ENCODE peak calls at places on chromosomes 5 and 9, in six cellular contexts. One of them, this sample, is unnamed.

GRCh38 chr9:93319992-93320490 is 131.4 kb upstream of the FAM120A start:
- ATAC-seq in activated naive CD4-positive, alpha-beta T cell treated with anti-CD3 and anti-CD28 coated beads, Interleukin-2, amount 50 U/mL, for 72 hours: no peak
- ATAC-seq in gastroesophageal sphincter: no peak
- ATAC-seq in left lung: no peak
- ATAC-seq in HCT116: no peak
- ATAC-seq in IMR-90: no peak
- ATAC-seq in this sample: no peak

GRCh38 chr5:141753971-141754713 is 72.1 kb upstream of the ARAP3 start:
- ATAC-seq in left lung: peak; percentile 63
- ATAC-seq in HCT116: no peak
- ATAC-seq in activated naive CD4-positive, alpha-beta T cell treated with anti-CD3 and anti-CD28 coated beads, Interleukin-2, amount 50 U/mL, for 72 hours: no peak
- ATAC-seq in gastroesophageal sphincter: no peak
- ATAC-seq in IMR-90: peak; percentile 46
- ATAC-seq in this sample: no peak

GRCh38 chr5:56816546-56817081 is 1.3 kb downstream of the MAP3K1 start:
- ATAC-seq in HCT116: peak; percentile 28
- ATAC-seq in activated naive CD4-positive, alpha-beta T cell treated with anti-CD3 and anti-CD28 coated beads, Interleukin-2, amount 50 U/mL, for 72 hours: peak; percentile 60
- ATAC-seq in gastroesophageal sphincter: peak; percentile 39
- ATAC-seq in left lung: peak; percentile 53
- ATAC-seq in IMR-90: peak; percentile 31
- ATAC-seq in this sample: peak; percentile 50

GRCh38 chr5:82785941-82786340 is 291.3 kb downstream of the TMEM167A start:
- ATAC-seq in activated naive CD4-positive, alpha-beta T cell treated with anti-CD3 and anti-CD28 coated beads, Interleukin-2, amount 50 U/mL, for 72 hours: no peak
- ATAC-seq in gastroesophageal sphincter: no peak
- ATAC-seq in IMR-90: no peak
- ATAC-seq in left lung: no peak
- ATAC-seq in HCT116: no peak
- ATAC-seq in this sample: no peak

GRCh38 chr5:28234356-28234968 is 1196.1 kb upstream of the CDH9 start:
- ATAC-seq in IMR-90: no peak
- ATAC-seq in gastroesophageal sphincter: no peak
- ATAC-seq in activated naive CD4-positive, alpha-beta T cell treated with anti-CD3 and anti-CD28 coated beads, Interleukin-2, amount 50 U/mL, for 72 hours: no peak
- ATAC-seq in HCT116: no peak
- ATAC-seq in left lung: no peak
- ATAC-seq in this sample: no peak

GRCh38 chr9:129811967-129812363 is 9.0 kb downstream of the TOR1B start:
- ATAC-seq in activated naive CD4-positive, alpha-beta T cell treated with anti-CD3 and anti-CD28 coated beads, Interleukin-2, amount 50 U/mL, for 72 hours: peak; percentile 39
- ATAC-seq in gastroesophageal sphincter: no peak
- ATAC-seq in HCT116: no peak
- ATAC-seq in IMR-90: no peak
- ATAC-seq in left lung: no peak
- ATAC-seq in this sample: peak; percentile 63

GRCh38 chr5:108264533-108264932 is 117.4 kb downstream of the FBXL17 start:
- ATAC-seq in gastroesophageal sphincter: no peak
- ATAC-seq in IMR-90: no peak
- ATAC-seq in left lung: no peak
- ATAC-seq in activated naive CD4-positive, alpha-beta T cell treated with anti-CD3 and anti-CD28 coated beads, Interleukin-2, amount 50 U/mL, for 72 hours: no peak
- ATAC-seq in HCT116: no peak
- ATAC-seq in this sample: no peak

GRCh38 chr5:50420343-50420935 is 20.6 kb downstream of the EMB start:
- ATAC-seq in left lung: peak; percentile 73
- ATAC-seq in HCT116: no peak
- ATAC-seq in IMR-90: no peak
- ATAC-seq in gastroesophageal sphincter: no peak
- ATAC-seq in activated naive CD4-positive, alpha-beta T cell treated with anti-CD3 and anti-CD28 coated beads, Interleukin-2, amount 50 U/mL, for 72 hours: no peak
- ATAC-seq in this sample: no peak

GRCh38 chr5:159509002-159509660 is 178.8 kb upstream of the IL12B start:
- ATAC-seq in left lung: no peak
- ATAC-seq in gastroesophageal sphincter: no peak
- ATAC-seq in IMR-90: no peak
- ATAC-seq in HCT116: no peak
- ATAC-seq in activated naive CD4-positive, alpha-beta T cell treated with anti-CD3 and anti-CD28 coated beads, Interleukin-2, amount 50 U/mL, for 72 hours: no peak
- ATAC-seq in this sample: no peak

GRCh38 chr5:43312699-43313034 is 545 bp downstream of the HMGCS1 start:
- ATAC-seq in left lung: peak; percentile 10
- ATAC-seq in gastroesophageal sphincter: no peak
- ATAC-seq in activated naive CD4-positive, alpha-beta T cell treated with anti-CD3 and anti-CD28 coated beads, Interleukin-2, amount 50 U/mL, for 72 hours: peak; percentile 0
- ATAC-seq in IMR-90: peak; percentile 0
- ATAC-seq in HCT116: peak; percentile 15
- ATAC-seq in this sample: no peak

GRCh38 chr5:56983593-56984361 is 31.9 kb upstream of the MIER3 start:
- ATAC-seq in left lung: no peak
- ATAC-seq in gastroesophageal sphincter: no peak
- ATAC-seq in HCT116: no peak
- ATAC-seq in IMR-90: no peak
- ATAC-seq in activated naive CD4-positive, alpha-beta T cell treated with anti-CD3 and anti-CD28 coated beads, Interleukin-2, amount 50 U/mL, for 72 hours: peak; percentile 92
- ATAC-seq in this sample: no peak

GRCh38 chr9:124562328-124562727 is 55.1 kb upstream of the NR5A1 start:
- ATAC-seq in IMR-90: no peak
- ATAC-seq in gastroesophageal sphincter: no peak
- ATAC-seq in left lung: peak; percentile 78
- ATAC-seq in HCT116: no peak
- ATAC-seq in activated naive CD4-positive, alpha-beta T cell treated with anti-CD3 and anti-CD28 coated beads, Interleukin-2, amount 50 U/mL, for 72 hours: no peak
- ATAC-seq in this sample: no peak

GRCh38 chr5:90301248-90301647 is 108.3 kb downstream of the CETN3 start:
- ATAC-seq in left lung: no peak
- ATAC-seq in activated naive CD4-positive, alpha-beta T cell treated with anti-CD3 and anti-CD28 coated beads, Interleukin-2, amount 50 U/mL, for 72 hours: no peak
- ATAC-seq in HCT116: no peak
- ATAC-seq in gastroesophageal sphincter: no peak
- ATAC-seq in IMR-90: no peak
- ATAC-seq in this sample: no peak

GRCh38 chr9:114957558-114957957 is 27.2 kb upstream of the TNFSF8 start:
- ATAC-seq in IMR-90: no peak
- ATAC-seq in activated naive CD4-positive, alpha-beta T cell treated with anti-CD3 and anti-CD28 coated beads, Interleukin-2, amount 50 U/mL, for 72 hours: peak; percentile 55
- ATAC-seq in gastroesophageal sphincter: no peak
- ATAC-seq in HCT116: no peak
- ATAC-seq in left lung: no peak
- ATAC-seq in this sample: no peak

GRCh38 chr5:55393501-55394175 is 85.8 kb downstream of the MTREX start:
- ATAC-seq in left lung: no peak
- ATAC-seq in gastroesophageal sphincter: no peak
- ATAC-seq in IMR-90: no peak
- ATAC-seq in HCT116: no peak
- ATAC-seq in activated naive CD4-positive, alpha-beta T cell treated with anti-CD3 and anti-CD28 coated beads, Interleukin-2, amount 50 U/mL, for 72 hours: no peak
- ATAC-seq in this sample: no peak

GRCh38 chr9:128532581-128532980 is 19.8 kb upstream of the SPTAN1 start:
- ATAC-seq in activated naive CD4-positive, alpha-beta T cell treated with anti-CD3 and anti-CD28 coated beads, Interleukin-2, amount 50 U/mL, for 72 hours: no peak
- ATAC-seq in HCT116: no peak
- ATAC-seq in IMR-90: no peak
- ATAC-seq in left lung: no peak
- ATAC-seq in gastroesophageal sphincter: no peak
- ATAC-seq in this sample: no peak

GRCh38 chr9:126587187-126588185 is 26.2 kb upstream of the LMX1B start:
- ATAC-seq in activated naive CD4-positive, alpha-beta T cell treated with anti-CD3 and anti-CD28 coated beads, Interleukin-2, amount 50 U/mL, for 72 hours: no peak
- ATAC-seq in HCT116: no peak
- ATAC-seq in left lung: peak; percentile 89
- ATAC-seq in IMR-90: peak; percentile 51
- ATAC-seq in gastroesophageal sphincter: peak; percentile 50
- ATAC-seq in this sample: no peak

GRCh38 chr5:128144491-128144890 is 60.9 kb downstream of the SLC12A2 start:
- ATAC-seq in HCT116: no peak
- ATAC-seq in left lung: peak; percentile 96
- ATAC-seq in activated naive CD4-positive, alpha-beta T cell treated with anti-CD3 and anti-CD28 coated beads, Interleukin-2, amount 50 U/mL, for 72 hours: no peak
- ATAC-seq in IMR-90: peak; percentile 75
- ATAC-seq in gastroesophageal sphincter: no peak
- ATAC-seq in this sample: no peak

GRCh38 chr9:85738509-85738908 is 3.2 kb downstream of the AGTPBP1 start:
- ATAC-seq in IMR-90: no peak
- ATAC-seq in left lung: no peak
- ATAC-seq in gastroesophageal sphincter: no peak
- ATAC-seq in HCT116: no peak
- ATAC-seq in activated naive CD4-positive, alpha-beta T cell treated with anti-CD3 and anti-CD28 coated beads, Interleukin-2, amount 50 U/mL, for 72 hours: no peak
- ATAC-seq in this sample: no peak

GRCh38 chr9:118751077-118751847 is 618.0 kb downstream of the BRINP1 start:
- ATAC-seq in activated naive CD4-positive, alpha-beta T cell treated with anti-CD3 and anti-CD28 coated beads, Interleukin-2, amount 50 U/mL, for 72 hours: no peak
- ATAC-seq in HCT116: no peak
- ATAC-seq in gastroesophageal sphincter: no peak
- ATAC-seq in left lung: no peak
- ATAC-seq in IMR-90: no peak
- ATAC-seq in this sample: no peak

GRCh38 chr5:132763369-132764036 is 13.5 kb downstream of the SEPTIN8 start:
- ATAC-seq in gastroesophageal sphincter: no peak
- ATAC-seq in activated naive CD4-positive, alpha-beta T cell treated with anti-CD3 and anti-CD28 coated beads, Interleukin-2, amount 50 U/mL, for 72 hours: no peak
- ATAC-seq in IMR-90: no peak
- ATAC-seq in HCT116: no peak
- ATAC-seq in left lung: no peak
- ATAC-seq in this sample: no peak

GRCh38 chr5:76537073-76537543 is 86.1 kb downstream of the F2RL2 start:
- ATAC-seq in activated naive CD4-positive, alpha-beta T cell treated with anti-CD3 and anti-CD28 coated beads, Interleukin-2, amount 50 U/mL, for 72 hours: no peak
- ATAC-seq in IMR-90: no peak
- ATAC-seq in left lung: no peak
- ATAC-seq in gastroesophageal sphincter: no peak
- ATAC-seq in HCT116: no peak
- ATAC-seq in this sample: no peak

GRCh38 chr5:72497823-72498222 is 9.4 kb downstream of the ZNF366 start:
- ATAC-seq in HCT116: no peak
- ATAC-seq in IMR-90: no peak
- ATAC-seq in left lung: no peak
- ATAC-seq in activated naive CD4-positive, alpha-beta T cell treated with anti-CD3 and anti-CD28 coated beads, Interleukin-2, amount 50 U/mL, for 72 hours: no peak
- ATAC-seq in gastroesophageal sphincter: no peak
- ATAC-seq in this sample: no peak

GRCh38 chr9:95073042-95073607 is 244.4 kb downstream of the FANCC start:
- ATAC-seq in left lung: peak; percentile 10
- ATAC-seq in IMR-90: peak; percentile 68
- ATAC-seq in activated naive CD4-positive, alpha-beta T cell treated with anti-CD3 and anti-CD28 coated beads, Interleukin-2, amount 50 U/mL, for 72 hours: no peak
- ATAC-seq in HCT116: peak; percentile 93
- ATAC-seq in gastroesophageal sphincter: peak; percentile 57
- ATAC-seq in this sample: no peak

GRCh38 chr5:156929366-156929948 is 33.6 kb downstream of the TIMD4 start:
- ATAC-seq in left lung: no peak
- ATAC-seq in HCT116: no peak
- ATAC-seq in IMR-90: no peak
- ATAC-seq in activated naive CD4-positive, alpha-beta T cell treated with anti-CD3 and anti-CD28 coated beads, Interleukin-2, amount 50 U/mL, for 72 hours: peak; percentile 82
- ATAC-seq in gastroesophageal sphincter: no peak
- ATAC-seq in this sample: no peak

GRCh38 chr9:131148966-131149677 is 23.7 kb downstream of the NUP214 start:
- ATAC-seq in left lung: no peak
- ATAC-seq in activated naive CD4-positive, alpha-beta T cell treated with anti-CD3 and anti-CD28 coated beads, Interleukin-2, amount 50 U/mL, for 72 hours: no peak
- ATAC-seq in HCT116: no peak
- ATAC-seq in IMR-90: no peak
- ATAC-seq in gastroesophageal sphincter: no peak
- ATAC-seq in this sample: no peak

GRCh38 chr9:13607746-13608445 is 328.4 kb upstream of the MPDZ start:
- ATAC-seq in IMR-90: no peak
- ATAC-seq in HCT116: no peak
- ATAC-seq in left lung: peak; percentile 29
- ATAC-seq in gastroesophageal sphincter: no peak
- ATAC-seq in activated naive CD4-positive, alpha-beta T cell treated with anti-CD3 and anti-CD28 coated beads, Interleukin-2, amount 50 U/mL, for 72 hours: no peak
- ATAC-seq in this sample: no peak

GRCh38 chr9:95297760-95298159 is 19.7 kb downstream of the FANCC start:
- ATAC-seq in IMR-90: no peak
- ATAC-seq in HCT116: no peak
- ATAC-seq in activated naive CD4-positive, alpha-beta T cell treated with anti-CD3 and anti-CD28 coated beads, Interleukin-2, amount 50 U/mL, for 72 hours: no peak
- ATAC-seq in gastroesophageal sphincter: no peak
- ATAC-seq in left lung: no peak
- ATAC-seq in this sample: no peak

GRCh38 chr9:137647096-137647709 is 28.4 kb downstream of the EHMT1 start:
- ATAC-seq in left lung: no peak
- ATAC-seq in activated naive CD4-positive, alpha-beta T cell treated with anti-CD3 and anti-CD28 coated beads, Interleukin-2, amount 50 U/mL, for 72 hours: peak; percentile 37
- ATAC-seq in gastroesophageal sphincter: no peak
- ATAC-seq in IMR-90: no peak
- ATAC-seq in HCT116: no peak
- ATAC-seq in this sample: no peak

GRCh38 chr5:82662340-82662739 is 384.2 kb upstream of the RPS23 start:
- ATAC-seq in left lung: no peak
- ATAC-seq in HCT116: no peak
- ATAC-seq in activated naive CD4-positive, alpha-beta T cell treated with anti-CD3 and anti-CD28 coated beads, Interleukin-2, amount 50 U/mL, for 72 hours: no peak
- ATAC-seq in gastroesophageal sphincter: no peak
- ATAC-seq in IMR-90: no peak
- ATAC-seq in this sample: no peak